ENCODE peak calls at places on chromosomes 3 and 15, in ten cellular contexts. R is stomach, D is suprapubic skin, X is ovary, B is transverse colon, O is tibial nerve, G is A549, A is breast epithelium, Q is lower leg skin, H is IMR-90. U is an unnamed sample.

GRCh38 chr15:69181419-69181818 is 21.0 kb downstream of the GLCE start:
- DNase-seq in Q (no peak), R (no peak), B (no peak), O (no peak), D (no peak), G (no peak), H (peak; percentile 34), X (no peak), A (no peak), U (no peak)

GRCh38 chr3:100140976-100141375 is 26.7 kb upstream of the FILIP1L start:
- DNase-seq in R (no peak), X (no peak), G (no peak), O (no peak), Q (no peak), H (no peak), B (no peak), A (no peak), D (no peak), U (no peak)

GRCh38 chr3:197298858-197299854 is 744 bp upstream of the DLG1 start:
- DNase-seq in X (peak; percentile 52), O (no peak), B (peak; percentile 79), R (peak; percentile 75), D (no peak), H (no peak), G (peak; percentile 37), Q (peak; percentile 87), A (no peak), U (peak; percentile 67)

GRCh38 chr3:126718506-126719445 is 14.7 kb downstream of the CHCHD6 start:
- DNase-seq in H (no peak), O (no peak), B (no peak), D (no peak), X (no peak), A (no peak), G (no peak), R (no peak), Q (peak; percentile 59), U (peak; percentile 61)

GRCh38 chr15:74337146-74337545 is 30.3 kb downstream of the CYP11A1 start:
- DNase-seq in Q (no peak), X (no peak), D (no peak), O (no peak), H (no peak), G (no peak), R (no peak), A (no peak), B (no peak), U (no peak)

GRCh38 chr15:96703087-96703486 is 372.6 kb downstream of the NR2F2 start:
- DNase-seq in B (no peak), H (no peak), R (no peak), A (no peak), Q (no peak), O (no peak), X (no peak), G (no peak), D (no peak), U (no peak)

GRCh38 chr15:72235298-72235697 is 4.3 kb upstream of the PKM start:
- DNase-seq in D (no peak), O (no peak), Q (no peak), B (no peak), R (no peak), A (no peak), X (no peak), H (no peak), G (no peak), U (no peak)

GRCh38 chr3:12916159-12916558 is 74.8 kb upstream of the RPL32 start:
- DNase-seq in X (no peak), O (no peak), Q (no peak), H (no peak), A (no peak), R (no peak), D (no peak), B (peak; percentile 20), G (no peak), U (no peak)

GRCh38 chr15:96463376-96463775 is 132.9 kb downstream of the NR2F2 start:
- DNase-seq in R (no peak), O (no peak), B (no peak), X (no peak), A (no peak), D (no peak), Q (no peak), H (no peak), G (no peak), U (no peak)

GRCh38 chr15:29449136-29449535 is 179.5 kb upstream of the NSMCE3 start:
- DNase-seq in D (no peak), Q (peak; percentile 52), R (no peak), A (no peak), H (no peak), G (no peak), X (no peak), O (no peak), B (no peak), U (peak; percentile 15)

GRCh38 chr15:42110367-42110766 is 16.0 kb upstream of the PLA2G4D start:
- DNase-seq in H (no peak), R (no peak), O (no peak), G (no peak), Q (no peak), X (no peak), D (no peak), A (no peak), B (no peak), U (peak; percentile 55)

GRCh38 chr3:36132214-36132613 is 248.1 kb upstream of the STAC start:
- DNase-seq in O (no peak), D (no peak), Q (no peak), R (no peak), G (no peak), B (no peak), H (no peak), X (no peak), A (no peak), U (no peak)

GRCh38 chr3:106397004-106397403 is 528.2 kb upstream of the CBLB start:
- DNase-seq in D (no peak), G (no peak), Q (no peak), R (no peak), A (no peak), O (no peak), H (no peak), B (no peak), X (no peak), U (no peak)

GRCh38 chr3:119529883-119530282 is 29.5 kb downstream of the CD80 start:
- DNase-seq in R (no peak), H (peak; percentile 71), A (no peak), X (no peak), O (no peak), D (no peak), Q (no peak), G (no peak), B (no peak), U (no peak)

GRCh38 chr15:67127925-67128324 is 62.5 kb downstream of the SMAD3 start:
- DNase-seq in A (no peak), H (peak; percentile 99), R (no peak), Q (no peak), O (no peak), G (peak; percentile 82), B (no peak), X (no peak), D (no peak), U (peak; percentile 4)

GRCh38 chr3:14761121-14761672 is 57.6 kb upstream of the FGD5 start:
- DNase-seq in R (no peak), O (no peak), G (no peak), B (no peak), A (no peak), H (no peak), X (no peak), Q (no peak), D (no peak), U (no peak)

GRCh38 chr3:14758893-14759292 is 59.9 kb upstream of the FGD5 start:
- DNase-seq in X (no peak), Q (no peak), R (no peak), G (no peak), O (no peak), B (no peak), A (no peak), H (no peak), D (no peak), U (no peak)

GRCh38 chr3:14760185-14760584 is 58.6 kb upstream of the FGD5 start:
- DNase-seq in R (no peak), D (no peak), H (no peak), O (no peak), Q (no peak), G (no peak), X (no peak), B (no peak), A (no peak), U (no peak)

GRCh38 chr3:14757153-14757700 is 61.5 kb upstream of the FGD5 start:
- DNase-seq in R (no peak), A (no peak), D (no peak), G (no peak), O (no peak), H (no peak), Q (no peak), B (no peak), X (no peak), U (no peak)

DNA sequence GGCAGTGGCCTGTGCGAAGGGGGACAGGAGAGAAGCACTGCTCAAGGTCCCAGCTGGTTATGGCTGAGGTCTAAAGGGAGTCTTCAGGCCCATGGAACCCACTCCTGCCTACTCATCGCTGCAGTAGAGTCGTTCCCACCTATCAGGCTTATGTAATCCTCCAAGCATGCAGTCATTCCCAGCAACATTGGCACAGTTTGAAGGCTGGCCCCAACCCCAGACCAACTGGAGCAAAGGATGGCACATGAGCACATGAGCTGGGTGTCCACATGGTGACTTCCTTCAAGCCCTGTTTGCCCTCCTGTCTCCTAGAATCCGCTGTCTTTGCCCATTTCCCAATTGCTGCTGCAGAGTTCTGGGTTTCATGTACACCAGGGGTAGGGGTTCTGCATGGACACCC is 60.5 kb upstream of the FGD5 start:
- DNase-seq in D (no peak), Q (no peak), X (no peak), G (no peak), A (no peak), O (no peak), B (no peak), R (no peak), H (no peak), U (no peak)
- H3K4me3 ChIP-seq in D (no peak overlapping the region), Q (no peak overlapping the region), X (no peak overlapping the region), G (no peak overlapping the region), A (no peak overlapping the region), O (no peak overlapping the region), B (no peak overlapping the region), R (no peak overlapping the region), H (no peak overlapping the region), U (no peak overlapping the region)

GRCh38 chr15:40238927-40239591 is at the start of gene PAK6:
- DNase-seq in A (peak; percentile 86), D (no peak), H (peak; percentile 53), Q (peak; percentile 93), X (peak; percentile 58), B (peak; percentile 46), R (peak; percentile 84), O (no peak), G (peak; percentile 73), U (peak; percentile 94)
- TF ChIP-seq POLR2A in A (no peak), D (no peak), H (no peak), Q (no peak), X (no peak), B (no peak), R (no peak), O (no peak), G (no peak), U (peak; percentile 75)

GRCh38 chr3:21310891-21311290 is 440.1 kb downstream of the ZNF385D start:
- DNase-seq in O (no peak), G (no peak), H (no peak), D (no peak), B (no peak), X (no peak), R (no peak), A (no peak), Q (no peak), U (no peak)
- H3K4me3 ChIP-seq in O (no peak overlapping the region), G (no peak overlapping the region), H (no peak overlapping the region), D (no peak overlapping the region), B (no peak overlapping the region), X (no peak overlapping the region), R (no peak overlapping the region), A (no peak overlapping the region), Q (no peak overlapping the region), U (no peak overlapping the region)

GRCh38 chr3:142578309-142579223 is at the start of gene ATR:
- DNase-seq in G (peak; percentile 94), D (peak; percentile 97), X (peak; percentile 95), Q (peak; percentile 99), B (peak; percentile 98), O (peak; percentile 87), R (peak; percentile 98), A (peak; percentile 92), H (peak; percentile 93), U (peak; percentile 98)
- TF ChIP-seq POLR2A in G (peak; percentile 81), D (peak; percentile 79), X (peak; percentile 62), Q (no peak), B (peak; percentile 88), O (no peak), R (no peak), A (peak; percentile 36), H (peak; percentile 86), U (peak; percentile 16)